ENCODE peak calls at places on chromosome 2, in eight cellular contexts. One of them, this sample, is unnamed.
A peak's percentile ranks its signal among the peaks of the same experiment; 100 is the strongest.

GRCh38 chr2:99784946-99785345 is 295.1 kb upstream of the REV1 start:
- DNase-seq in sigmoid colon: no peak
- DNase-seq in A549: no peak
- DNase-seq in heart left ventricle: no peak
- DNase-seq in HCT116: no peak
- DNase-seq in tibial nerve: no peak
- DNase-seq in breast epithelium: no peak
- DNase-seq in IMR-90: no peak
- DNase-seq in this sample: no peak

GRCh38 chr2:226184940-226185575 is 614.6 kb downstream of the IRS1 start:
- DNase-seq in sigmoid colon: no peak
- DNase-seq in A549: peak; percentile 5
- DNase-seq in heart left ventricle: peak; percentile 23
- DNase-seq in HCT116: no peak
- DNase-seq in tibial nerve: no peak
- DNase-seq in breast epithelium: no peak
- DNase-seq in IMR-90: peak; percentile 75
- DNase-seq in this sample: no peak

GRCh38 chr2:239690651-239691631 is 290.1 kb upstream of the HDAC4 start:
- DNase-seq in sigmoid colon: no peak
- DNase-seq in A549: no peak
- DNase-seq in heart left ventricle: no peak
- DNase-seq in HCT116: no peak
- DNase-seq in tibial nerve: no peak
- DNase-seq in breast epithelium: no peak
- DNase-seq in IMR-90: no peak
- DNase-seq in this sample: no peak

GRCh38 chr2:157837851-157838441 is 38.2 kb downstream of the ACVR1 start:
- DNase-seq in sigmoid colon: peak; percentile 72
- DNase-seq in A549: no peak
- DNase-seq in heart left ventricle: peak; percentile 25
- DNase-seq in HCT116: no peak
- DNase-seq in tibial nerve: no peak
- DNase-seq in breast epithelium: no peak
- DNase-seq in IMR-90: peak; percentile 67
- DNase-seq in this sample: no peak

GRCh38 chr2:209351636-209352035 is 72.2 kb upstream of the MAP2 start:
- DNase-seq in sigmoid colon: no peak
- DNase-seq in A549: no peak
- DNase-seq in heart left ventricle: no peak
- DNase-seq in HCT116: no peak
- DNase-seq in tibial nerve: no peak
- DNase-seq in breast epithelium: no peak
- DNase-seq in IMR-90: no peak
- DNase-seq in this sample: no peak

GRCh38 chr2:39419282-39420223 is 17.5 kb downstream of the MAP4K3 start:
- DNase-seq in sigmoid colon: no peak
- DNase-seq in A549: no peak
- DNase-seq in heart left ventricle: no peak
- DNase-seq in HCT116: no peak
- DNase-seq in tibial nerve: no peak
- DNase-seq in breast epithelium: no peak
- DNase-seq in IMR-90: peak; percentile 80
- DNase-seq in this sample: no peak

GRCh38 chr2:135144343-135144742 is 92.3 kb downstream of the RAB3GAP1 start:
- DNase-seq in sigmoid colon: no peak
- DNase-seq in A549: no peak
- DNase-seq in heart left ventricle: no peak
- DNase-seq in HCT116: no peak
- DNase-seq in tibial nerve: no peak
- DNase-seq in breast epithelium: no peak
- DNase-seq in IMR-90: no peak
- DNase-seq in this sample: no peak

GRCh38 chr2:159637988-159638501 is 21.7 kb upstream of the BAZ2B start:
- DNase-seq in sigmoid colon: no peak
- DNase-seq in A549: no peak
- DNase-seq in heart left ventricle: no peak
- DNase-seq in HCT116: peak; percentile 71
- DNase-seq in tibial nerve: no peak
- DNase-seq in breast epithelium: no peak
- DNase-seq in IMR-90: peak; percentile 91
- DNase-seq in this sample: no peak

GRCh38 chr2:230922951-230923717 is 1.9 kb downstream of the GPR55 start:
- DNase-seq in sigmoid colon: peak; percentile 52
- DNase-seq in A549: no peak
- DNase-seq in heart left ventricle: peak; percentile 15
- DNase-seq in HCT116: no peak
- DNase-seq in tibial nerve: no peak
- DNase-seq in breast epithelium: no peak
- DNase-seq in IMR-90: no peak
- DNase-seq in this sample: no peak

GRCh38 chr2:121902171-121902591 is 146.7 kb downstream of the TSN start:
- DNase-seq in sigmoid colon: no peak
- DNase-seq in A549: no peak
- DNase-seq in heart left ventricle: peak; percentile 45
- DNase-seq in HCT116: no peak
- DNase-seq in tibial nerve: peak; percentile 22
- DNase-seq in breast epithelium: no peak
- DNase-seq in IMR-90: peak; percentile 6
- DNase-seq in this sample: no peak

GRCh38 chr2:12031871-12032270 is 285.4 kb downstream of the LPIN1 start:
- DNase-seq in sigmoid colon: no peak
- DNase-seq in A549: no peak
- DNase-seq in heart left ventricle: no peak
- DNase-seq in HCT116: no peak
- DNase-seq in tibial nerve: no peak
- DNase-seq in breast epithelium: no peak
- DNase-seq in IMR-90: no peak
- DNase-seq in this sample: no peak

GRCh38 chr2:127220102-127220806 is at the start of gene CYP27C1:
- DNase-seq in sigmoid colon: no peak
- DNase-seq in A549: peak; percentile 28
- DNase-seq in heart left ventricle: no peak
- DNase-seq in HCT116: no peak
- DNase-seq in tibial nerve: no peak
- DNase-seq in breast epithelium: no peak
- DNase-seq in IMR-90: no peak
- DNase-seq in this sample: no peak

GRCh38 chr2:232324778-232325177 is 53.8 kb upstream of the ALPP start:
- DNase-seq in sigmoid colon: no peak
- DNase-seq in A549: no peak
- DNase-seq in heart left ventricle: no peak
- DNase-seq in HCT116: no peak
- DNase-seq in tibial nerve: no peak
- DNase-seq in breast epithelium: no peak
- DNase-seq in IMR-90: no peak
- DNase-seq in this sample: no peak

GRCh38 chr2:10405441-10405840 is 42.7 kb downstream of the ODC1 start:
- DNase-seq in sigmoid colon: peak; percentile 95
- DNase-seq in A549: peak; percentile 99
- DNase-seq in heart left ventricle: peak; percentile 41
- DNase-seq in HCT116: no peak
- DNase-seq in tibial nerve: no peak
- DNase-seq in breast epithelium: peak; percentile 93
- DNase-seq in IMR-90: peak; percentile 95
- DNase-seq in this sample: peak; percentile 96

GRCh38 chr2:227671170-227671887 is 4.7 kb downstream of the SCYGR5 start:
- DNase-seq in sigmoid colon: no peak
- DNase-seq in A549: no peak
- DNase-seq in heart left ventricle: no peak
- DNase-seq in HCT116: no peak
- DNase-seq in tibial nerve: no peak
- DNase-seq in breast epithelium: no peak
- DNase-seq in IMR-90: no peak
- DNase-seq in this sample: no peak

DNA sequence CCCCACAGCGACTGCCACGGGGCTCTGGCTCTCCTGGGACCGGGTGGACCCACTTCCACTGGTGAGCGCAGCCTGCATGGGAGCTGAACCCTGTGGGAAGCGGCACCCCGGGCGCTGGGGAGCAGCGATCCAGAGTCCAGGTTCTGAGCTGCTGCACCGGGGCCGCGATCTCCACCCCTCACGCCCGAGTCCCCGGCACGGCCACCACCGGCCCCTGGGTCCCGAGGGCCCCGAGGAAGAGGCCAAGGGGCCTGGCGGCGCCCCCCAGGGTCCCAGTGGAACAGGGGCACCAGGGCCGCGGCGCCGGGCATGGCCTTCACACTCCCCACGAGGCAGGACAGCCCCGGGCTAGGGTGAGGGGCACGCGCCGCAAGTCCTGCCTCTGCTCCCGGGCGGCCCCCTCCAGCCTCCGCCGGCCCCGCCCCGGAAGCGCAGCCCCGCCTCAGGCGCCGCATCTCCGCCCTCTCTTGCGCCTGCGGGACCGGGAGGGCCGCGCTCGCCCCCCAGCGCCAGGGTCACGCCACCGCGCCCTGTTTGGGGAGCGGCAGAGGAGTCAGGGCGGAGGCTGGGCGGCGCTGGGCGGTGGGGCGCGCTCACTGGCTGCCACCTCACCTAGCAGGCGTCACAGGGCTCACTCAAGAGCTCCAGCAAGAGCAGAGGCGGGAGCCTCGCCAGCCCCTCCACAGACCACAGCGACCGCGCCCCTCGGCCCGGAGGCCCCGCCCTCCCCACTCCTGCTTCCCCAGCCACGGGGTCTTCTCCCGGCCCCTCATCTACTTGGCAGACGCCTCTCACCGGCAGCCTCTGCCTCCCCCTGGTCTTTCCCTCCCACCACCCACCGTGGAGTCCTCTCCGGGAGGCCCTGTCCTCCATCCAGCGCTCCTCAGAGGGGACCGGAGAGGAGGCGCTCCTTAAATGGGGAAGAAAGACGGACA is 26.8 kb downstream of the THAP4 start:
- DNase-seq in sigmoid colon: peak; percentile 93
- DNase-seq in A549: no peak
- DNase-seq in heart left ventricle: peak; percentile 84
- DNase-seq in HCT116: no peak
- DNase-seq in tibial nerve: peak; percentile 45
- DNase-seq in breast epithelium: peak; percentile 77
- DNase-seq in IMR-90: peak; percentile 62
- DNase-seq in this sample: peak; percentile 62
- TF ChIP-seq POLR2A in sigmoid colon: no peak
- TF ChIP-seq POLR2A in A549: no peak
- TF ChIP-seq POLR2A in heart left ventricle: peak; percentile 47
- TF ChIP-seq POLR2A in HCT116: no peak
- TF ChIP-seq POLR2A in tibial nerve: peak; percentile 19
- TF ChIP-seq POLR2A in breast epithelium: no peak
- TF ChIP-seq POLR2A in IMR-90: peak; percentile 27
- TF ChIP-seq POLR2A in this sample: peak; percentile 31

DNA sequence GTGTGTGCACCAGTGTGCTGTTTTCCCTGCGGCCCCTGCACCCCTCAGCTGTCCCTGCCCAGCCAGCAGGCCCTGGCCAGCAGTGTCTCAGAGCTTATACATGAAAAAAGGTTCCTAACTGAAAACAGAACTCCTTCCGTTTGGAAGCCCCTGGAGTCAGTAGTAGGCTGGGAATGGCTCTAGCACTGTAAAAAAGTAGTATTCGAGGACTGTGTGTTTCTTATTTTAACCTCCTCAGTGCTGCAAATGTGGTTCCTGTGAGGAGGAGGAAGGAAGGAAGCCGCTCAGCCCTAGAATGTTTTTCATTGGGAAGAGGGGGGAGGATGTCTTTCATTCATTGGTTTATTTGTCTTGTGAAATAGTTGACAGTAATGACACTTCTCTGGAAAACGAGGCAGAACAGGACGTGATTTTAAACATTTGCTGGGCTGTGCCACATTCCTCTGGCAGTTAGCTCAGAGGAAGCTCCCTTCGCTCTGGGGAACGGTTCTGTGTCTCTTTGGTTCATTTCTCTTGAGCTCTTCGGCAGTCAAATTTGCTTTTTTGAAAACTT is 103.5 kb downstream of the SPTBN1 start:
- DNase-seq in sigmoid colon: peak; percentile 82
- DNase-seq in A549: peak; percentile 57
- DNase-seq in heart left ventricle: peak; percentile 36
- DNase-seq in HCT116: no peak
- DNase-seq in tibial nerve: peak; percentile 69
- DNase-seq in breast epithelium: peak; percentile 49
- DNase-seq in IMR-90: peak; percentile 87
- DNase-seq in this sample: peak; percentile 71
- TF ChIP-seq POLR2A in sigmoid colon: no peak
- TF ChIP-seq POLR2A in A549: no peak
- TF ChIP-seq POLR2A in heart left ventricle: no peak
- TF ChIP-seq POLR2A in HCT116: no peak
- TF ChIP-seq POLR2A in tibial nerve: peak; percentile 43
- TF ChIP-seq POLR2A in breast epithelium: no peak
- TF ChIP-seq POLR2A in IMR-90: peak; percentile 80
- TF ChIP-seq POLR2A in this sample: no peak

DNA sequence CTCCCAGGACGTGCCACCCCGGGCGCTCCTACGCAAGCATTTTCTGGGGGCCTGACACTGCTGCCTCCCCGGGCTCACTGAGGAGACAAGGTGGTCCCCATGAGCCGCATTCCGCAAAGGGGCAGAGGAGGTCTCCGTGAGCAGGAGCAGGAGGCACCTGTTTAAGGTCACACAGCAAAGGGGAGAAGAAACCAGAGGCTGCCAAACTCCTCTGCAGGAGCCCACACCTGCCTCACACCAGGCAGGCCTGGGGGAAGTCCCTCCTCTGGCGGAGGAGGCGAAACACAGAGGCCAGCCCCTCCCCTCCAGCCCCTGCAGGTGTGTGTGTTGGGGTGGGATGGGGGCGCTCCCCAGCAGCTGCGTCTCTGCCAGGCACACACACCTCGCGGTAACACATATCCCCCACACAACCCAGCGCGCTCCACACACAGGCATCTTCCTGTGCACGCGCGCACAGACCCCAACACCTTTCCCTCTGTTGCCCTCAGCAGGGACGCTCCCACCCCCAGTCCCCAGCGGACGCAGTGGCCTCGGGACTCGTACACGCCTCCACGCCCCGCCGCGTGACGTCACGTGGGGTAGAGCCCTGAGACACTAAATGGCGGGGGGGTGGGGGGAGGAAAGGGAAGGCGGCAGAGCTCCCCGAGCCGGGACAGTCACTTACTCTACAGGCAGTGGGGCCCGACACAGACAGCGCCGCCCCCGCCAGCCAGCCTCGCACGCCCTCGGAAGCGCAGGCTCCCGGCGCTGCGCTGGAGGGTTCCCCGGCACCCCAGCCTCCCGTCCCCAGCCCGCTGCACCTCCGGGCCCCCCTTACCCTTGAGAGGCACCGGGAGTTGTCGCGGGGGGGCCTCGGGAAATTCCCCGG is 537 bp upstream of the WNT10A start:
- DNase-seq in sigmoid colon: no peak
- DNase-seq in A549: no peak
- DNase-seq in heart left ventricle: no peak
- DNase-seq in HCT116: no peak
- DNase-seq in tibial nerve: no peak
- DNase-seq in breast epithelium: no peak
- DNase-seq in IMR-90: no peak
- DNase-seq in this sample: no peak
- TF ChIP-seq POLR2A in sigmoid colon: no peak
- TF ChIP-seq POLR2A in A549: no peak
- TF ChIP-seq POLR2A in heart left ventricle: no peak
- TF ChIP-seq POLR2A in HCT116: no peak
- TF ChIP-seq POLR2A in tibial nerve: no peak
- TF ChIP-seq POLR2A in breast epithelium: no peak
- TF ChIP-seq POLR2A in IMR-90: no peak
- TF ChIP-seq POLR2A in this sample: no peak

DNA sequence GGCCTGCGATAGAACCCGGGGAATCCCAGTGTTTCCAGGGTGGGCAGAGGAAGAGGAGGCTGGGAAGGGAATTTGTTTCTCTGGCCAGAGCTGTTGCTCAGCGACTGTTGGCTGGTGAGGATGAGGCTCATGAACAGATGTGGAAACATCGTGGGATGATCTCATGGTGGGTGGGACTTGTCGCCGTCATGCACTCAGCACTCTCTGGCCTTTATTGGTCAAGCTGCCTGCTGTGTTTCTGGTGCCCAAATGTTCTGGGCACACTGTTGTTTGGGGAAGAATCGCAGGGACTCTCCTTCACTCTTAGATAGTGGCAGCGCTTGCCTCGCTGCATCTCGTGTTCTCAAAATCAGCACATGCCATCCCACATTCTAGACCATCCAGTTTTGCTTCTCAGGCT is 145.5 kb downstream of the AGAP1 start:
- DNase-seq in sigmoid colon: peak; percentile 96
- DNase-seq in A549: no peak
- DNase-seq in heart left ventricle: peak; percentile 76
- DNase-seq in HCT116: no peak
- DNase-seq in tibial nerve: peak; percentile 87
- DNase-seq in breast epithelium: peak; percentile 52
- DNase-seq in IMR-90: peak; percentile 95
- DNase-seq in this sample: peak; percentile 64
- TF ChIP-seq POLR2A in sigmoid colon: peak; percentile 76
- TF ChIP-seq POLR2A in A549: no peak
- TF ChIP-seq POLR2A in heart left ventricle: no peak
- TF ChIP-seq POLR2A in HCT116: no peak
- TF ChIP-seq POLR2A in tibial nerve: peak; percentile 77
- TF ChIP-seq POLR2A in breast epithelium: no peak
- TF ChIP-seq POLR2A in IMR-90: peak; percentile 25
- TF ChIP-seq POLR2A in this sample: no peak

This sample was measured in H54.